ENCODE peak calls at places on chromosome 18, in six cellular contexts. C is body of pancreas, Y is tibial nerve, U is spleen, F is esophagus squamous epithelium, B is A549. S is an unnamed sample.

GRCh38 chr18:13945811-13946210 is 30.5 kb upstream of the MC2R start:
- DNase-seq in Y (no peak), C (no peak), U (no peak), F (no peak), B (no peak), S (no peak)

GRCh38 chr18:59783138-59783537 is 85.9 kb upstream of the CCBE1 start:
- DNase-seq in C (peak; percentile 6), Y (no peak), B (peak; percentile 74), U (no peak), F (no peak), S (no peak)

GRCh38 chr18:11147962-11148654 is 1.3 kb downstream of the PIEZO2 start:
- DNase-seq in U (no peak), C (no peak), B (no peak), Y (no peak), F (no peak), S (no peak)

GRCh38 chr18:9619990-9620389 is 5.6 kb upstream of the PPP4R1 start:
- DNase-seq in C (no peak), U (peak; percentile 74), F (no peak), Y (no peak), B (no peak), S (no peak)

GRCh38 chr18:54717673-54718435 is 110.4 kb upstream of the RAB27B start:
- DNase-seq in B (no peak), U (peak; percentile 81), Y (no peak), F (no peak), C (no peak), S (no peak)

GRCh38 chr18:45335644-45336043 is 279.6 kb upstream of the SLC14A2 start:
- DNase-seq in C (no peak), F (no peak), U (no peak), Y (no peak), B (no peak), S (no peak)

GRCh38 chr18:48785091-48785614 is 165.6 kb downstream of the SMAD7 start:
- DNase-seq in F (no peak), Y (no peak), U (peak; percentile 87), C (peak; percentile 55), B (no peak), S (peak; percentile 12)

GRCh38 chr18:13377496-13377895 is 158.9 kb downstream of the LDLRAD4 start:
- DNase-seq in B (no peak), Y (no peak), F (no peak), C (peak; percentile 32), U (no peak), S (peak; percentile 34)

GRCh38 chr18:26271917-26272549 is 45.8 kb downstream of the TAF4B start:
- DNase-seq in C (no peak), B (no peak), F (no peak), Y (no peak), U (no peak), S (no peak)

GRCh38 chr18:46324556-46324955 is 220.4 kb downstream of the HAUS1 start:
- DNase-seq in U (no peak), C (peak; percentile 20), F (no peak), B (peak; percentile 49), Y (no peak), S (no peak)

GRCh38 chr18:6557052-6557451 is 142.3 kb upstream of the L3MBTL4 start:
- DNase-seq in F (no peak), U (no peak), B (no peak), C (no peak), Y (no peak), S (no peak)

GRCh38 chr18:25595274-25595673 is 243.3 kb upstream of the ZNF521 start:
- DNase-seq in Y (no peak), F (no peak), B (no peak), C (no peak), U (no peak), S (no peak)

GRCh38 chr18:41719808-41720207 is 235.2 kb upstream of the PIK3C3 start:
- DNase-seq in F (no peak), U (no peak), Y (no peak), B (no peak), C (no peak), S (no peak)

GRCh38 chr18:79805926-79806487 is 8.3 kb downstream of the KCNG2 start:
- DNase-seq in Y (no peak), C (no peak), U (peak; percentile 70), F (no peak), B (no peak), S (no peak)

GRCh38 chr18:79803611-79804051 is 5.9 kb downstream of the KCNG2 start:
- DNase-seq in B (no peak), U (peak; percentile 64), F (no peak), C (no peak), Y (no peak), S (no peak)

GRCh38 chr18:79802298-79802697 is 4.6 kb downstream of the KCNG2 start:
- DNase-seq in Y (no peak), F (no peak), B (no peak), U (peak; percentile 70), C (no peak), S (no peak)

GRCh38 chr18:79805211-79805862 is 7.6 kb downstream of the KCNG2 start:
- DNase-seq in F (no peak), B (no peak), U (peak; percentile 59), C (no peak), Y (no peak), S (no peak)

DNA sequence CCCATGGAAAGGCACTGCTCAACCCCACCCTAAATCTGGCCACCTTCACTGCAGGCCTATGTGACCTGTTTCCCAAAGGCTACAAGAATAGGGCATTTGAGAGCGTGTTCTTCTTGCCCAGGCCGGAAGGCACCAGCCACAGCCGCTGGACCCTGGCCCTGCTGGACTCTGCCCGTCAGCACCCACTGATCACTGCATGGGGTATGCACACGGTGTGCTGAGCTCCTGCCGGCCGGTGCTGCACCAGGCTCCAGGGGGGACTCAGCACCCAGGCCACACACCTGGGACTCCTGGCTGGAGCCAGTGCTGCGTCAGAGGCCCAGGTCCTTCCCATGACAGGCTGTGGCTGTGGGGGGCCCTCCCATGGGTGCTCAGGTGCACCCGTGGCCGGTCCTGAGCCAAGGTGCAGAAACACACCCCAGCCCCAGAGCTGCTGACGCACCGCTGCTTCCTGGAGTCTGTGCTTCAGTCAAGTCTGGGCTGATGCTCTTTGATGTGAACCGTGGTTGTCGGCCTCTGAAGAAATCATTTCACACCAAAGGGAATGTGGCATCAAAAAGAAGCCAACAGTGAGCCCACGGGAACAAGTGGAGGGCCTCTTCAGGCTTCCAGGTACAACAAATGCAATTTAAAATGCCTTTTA is 6.5 kb downstream of the KCNG2 start:
- DNase-seq in U (peak; percentile 70), F (no peak), Y (no peak), C (no peak), B (no peak), S (no peak)
- H3K4me3 ChIP-seq in U (no peak overlapping the region), F (no peak overlapping the region), Y (no peak overlapping the region), C (no peak overlapping the region), B (no peak overlapping the region), S (no peak overlapping the region)

GRCh38 chr18:5295981-5296705 is 617 bp upstream of the ZBTB14 start:
- DNase-seq in B (peak; percentile 93), Y (peak; percentile 94), U (peak; percentile 99), C (peak; percentile 97), F (peak; percentile 81), S (peak; percentile 96)
- TF ChIP-seq POLR2A in B (peak; percentile 29), Y (peak; percentile 64), U (no peak), C (no peak), F (no peak), S (peak; percentile 70)

GRCh38 chr18:28112056-28112470 is 64.9 kb downstream of the CDH2 start:
- DNase-seq in Y (no peak), U (no peak), B (peak; percentile 17), F (no peak), C (no peak), S (no peak)

GRCh38 chr18:28108254-28108653 is 68.7 kb downstream of the CDH2 start:
- DNase-seq in U (no peak), F (no peak), C (no peak), B (no peak), Y (no peak), S (no peak)

GRCh38 chr18:28110924-28111323 is 66.0 kb downstream of the CDH2 start:
- DNase-seq in F (no peak), Y (no peak), U (no peak), C (no peak), B (no peak), S (no peak)

GRCh38 chr18:28109781-28110460 is 67.0 kb downstream of the CDH2 start:
- DNase-seq in B (no peak), Y (no peak), U (no peak), C (no peak), F (no peak), S (no peak)

GRCh38 chr18:28108801-28109200 is 68.1 kb downstream of the CDH2 start:
- DNase-seq in C (no peak), B (peak; percentile 53), U (no peak), F (no peak), Y (no peak), S (no peak)
- H3K27ac ChIP-seq in C (no peak overlapping the region), B (peak overlapping the region; percentile 61), U (no peak overlapping the region), F (no peak overlapping the region), Y (no peak overlapping the region), S (no peak overlapping the region)

GRCh38 chr18:22346968-22347611 is 70.6 kb downstream of the CTAGE1 start:
- DNase-seq in B (no peak), U (peak; percentile 88), C (peak; percentile 78), F (no peak), Y (no peak), S (peak; percentile 29)

GRCh38 chr18:22343613-22344012 is 74.1 kb downstream of the CTAGE1 start:
- DNase-seq in B (no peak), C (no peak), U (no peak), F (no peak), Y (no peak), S (no peak)

GRCh38 chr18:22346342-22346967 is 71.3 kb downstream of the CTAGE1 start:
- DNase-seq in F (no peak), C (peak; percentile 64), B (no peak), U (no peak), Y (no peak), S (no peak)

GRCh38 chr18:22344908-22345670 is 72.6 kb downstream of the CTAGE1 start:
- DNase-seq in F (no peak), U (no peak), B (no peak), Y (no peak), C (no peak), S (no peak)

GRCh38 chr18:22345733-22346132 is 72.0 kb downstream of the CTAGE1 start:
- DNase-seq in F (no peak), C (no peak), B (no peak), U (no peak), Y (no peak), S (no peak)
- H3K4me3 ChIP-seq in F (no peak overlapping the region), C (no peak overlapping the region), B (no peak overlapping the region), U (no peak overlapping the region), Y (no peak overlapping the region), S (no peak overlapping the region)

DNA sequence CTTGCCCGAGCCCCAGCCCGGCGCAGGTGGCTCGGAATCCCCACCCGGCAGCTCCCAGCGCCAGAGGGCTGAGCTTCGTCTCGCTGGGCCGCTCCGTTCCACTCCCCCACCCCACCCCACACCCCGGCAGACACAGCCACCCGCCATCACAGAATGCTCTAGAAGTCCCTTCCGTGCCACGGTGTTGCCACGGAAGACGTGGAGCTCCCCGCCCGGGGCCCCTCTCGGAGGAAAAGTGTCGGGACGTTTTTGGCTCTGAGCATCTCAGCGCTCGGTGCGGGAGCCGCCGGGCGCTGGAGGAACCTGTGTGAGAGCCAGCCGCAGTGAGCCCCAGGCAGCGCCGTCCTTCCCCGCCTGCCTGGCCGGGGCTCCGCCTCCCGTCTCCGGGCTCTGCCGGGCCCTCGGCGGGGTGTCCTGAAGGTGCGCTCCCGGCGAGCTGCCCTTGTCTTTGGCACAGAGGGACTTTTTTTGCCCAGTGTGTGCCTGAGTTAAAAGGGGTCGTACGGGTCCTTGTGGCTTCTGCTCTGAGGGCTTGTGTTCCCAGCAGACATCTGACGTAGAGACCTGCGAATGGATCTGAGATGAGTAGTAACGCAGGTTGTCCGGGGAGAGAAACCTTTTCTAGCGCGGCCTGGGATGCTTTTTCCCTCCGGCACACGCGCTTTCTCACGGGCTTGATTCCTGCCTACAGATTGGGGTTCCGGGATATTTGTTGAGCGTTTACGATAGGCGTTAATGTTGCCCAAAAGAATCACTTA is 1.8 kb downstream of the ZCCHC2 start:
- DNase-seq in Y (peak; percentile 25), F (peak; percentile 18), C (peak; percentile 65), B (peak; percentile 33), U (peak; percentile 95), S (peak; percentile 16)
- TF ChIP-seq POLR2A in Y (peak; percentile 40), F (no peak), C (peak; percentile 78), B (peak; percentile 19), U (no peak), S (peak; percentile 51)

S was measured in gastrocnemius medialis.